ENCODE peak calls at places on chromosome 11, in eight cellular contexts. X is NCI-H1092 treated with DMSO at 0.1 percent for 48 hours; Q is C1 segment of cervical spinal cord; N is hepatocyte; H is activated CD4-positive, alpha-beta T cell treated with anti-CD3 and anti-CD28 coated beads, Interleukin-2, amount 10 ng/mL, durations not matched to agents 7 days and 5 days; S is AG04450; K is CD8-positive, alpha-beta memory T cell; D is RPMI7951. U is an unnamed sample.
A peak's percentile ranks its signal among the peaks of the same experiment; 100 is the strongest.

GRCh38 chr11:102587722-102588121 is 37.4 kb downstream of the MMP20 start:
- DNase-seq in X (no peak), Q (no peak), N (no peak), H (no peak), S (no peak), K (no peak), D (no peak), U (no peak)

GRCh38 chr11:125188021-125188420 is 23.5 kb downstream of the PKNOX2 start:
- DNase-seq in X (no peak), Q (no peak), N (no peak), H (no peak), S (no peak), K (no peak), D (peak; percentile 17), U (no peak)

GRCh38 chr11:73851046-73851764 is 25.4 kb downstream of the COA4 start:
- DNase-seq in X (no peak), Q (no peak), N (no peak), H (no peak), S (no peak), K (no peak), D (no peak), U (no peak)

GRCh38 chr11:18731949-18732821 is 6.2 kb upstream of the IGSF22 start:
- DNase-seq in X (peak; percentile 27), Q (peak; percentile 4), N (peak; percentile 54), H (peak; percentile 71), S (no peak), K (peak; percentile 59), D (peak; percentile 25), U (peak; percentile 58)

GRCh38 chr11:66607126-66607834 is 9.2 kb upstream of the RBM14 start:
- DNase-seq in X (peak; percentile 43), Q (peak; percentile 11), N (peak; percentile 58), H (no peak), S (peak; percentile 15), K (no peak), D (peak; percentile 88), U (peak; percentile 83)

GRCh38 chr11:116225784-116226410 is 546.9 kb downstream of the BUD13 start:
- DNase-seq in X (no peak), Q (no peak), N (no peak), H (no peak), S (no peak), K (no peak), D (peak; percentile 5), U (no peak)

GRCh38 chr11:3014314-3014938 is 22.3 kb upstream of the NAP1L4 start:
- DNase-seq in X (no peak), Q (no peak), N (no peak), H (peak; percentile 93), S (no peak), K (peak; percentile 95), D (no peak), U (no peak)

GRCh38 chr11:124812876-124813275 is 12.7 kb upstream of the MSANTD2 start:
- DNase-seq in X (no peak), Q (no peak), N (no peak), H (no peak), S (no peak), K (no peak), D (peak; percentile 85), U (no peak)

GRCh38 chr11:115585361-115586024 is 81.3 kb upstream of the CADM1 start:
- DNase-seq in X (no peak), Q (no peak), N (no peak), H (no peak), S (no peak), K (no peak), D (no peak), U (no peak)

GRCh38 chr11:85281550-85281949 is 345.6 kb downstream of the DLG2 start:
- DNase-seq in X (no peak), Q (no peak), N (no peak), H (no peak), S (no peak), K (no peak), D (no peak), U (no peak)

GRCh38 chr11:134332189-134332631 is 422 bp downstream of the GLB1L2 start:
- DNase-seq in X (peak; percentile 52), Q (no peak), N (peak; percentile 54), H (peak; percentile 15), S (no peak), K (no peak), D (no peak), U (no peak)